ENCODE peak calls at places on chromosome 14, in four cellular contexts. H is hepatocyte; G is CD8-positive, alpha-beta memory T cell; O is aorta. C is an unnamed sample.

GRCh38 chr14:53996041-53996440 is 39.4 kb upstream of the BMP4 start:
- DNase-seq in H (no peak), G (no peak), O (no peak), C (no peak)

GRCh38 chr14:100214768-100215079 is 24.2 kb upstream of the YY1 start:
- DNase-seq in H (no peak), G (no peak), O (no peak), C (no peak)

GRCh38 chr14:53153702-53154112 is 584 bp upstream of the DDHD1 start:
- DNase-seq in H (no peak), G (no peak), O (no peak), C (no peak)

GRCh38 chr14:53934778-53935414 is 21.7 kb downstream of the BMP4 start:
- DNase-seq in H (no peak), G (no peak), O (no peak), C (no peak)

GRCh38 chr14:21476526-21476924 is 234 bp downstream of the RAB2B start:
- DNase-seq in H (peak), G (no peak), O (peak), C (peak)

GRCh38 chr14:81169711-81170103 is 51.1 kb downstream of the GTF2A1 start:
- DNase-seq in H (peak), G (no peak), O (peak), C (no peak)

GRCh38 chr14:79040742-79041249 is 870.6 kb downstream of the NRXN3 start:
- DNase-seq in H (no peak), G (no peak), O (no peak), C (no peak)

GRCh38 chr14:94768521-94769412 is 1.1 kb downstream of the GSC start:
- DNase-seq in H (no peak), G (no peak), O (no peak), C (no peak)

GRCh38 chr14:24189059-24189375 is 401 bp upstream of the IPO4 start:
- DNase-seq in H (no peak), G (no peak), O (no peak), C (no peak)
- H3K27ac ChIP-seq in H (peak), G (peak), O (no peak), C (peak)

DNA sequence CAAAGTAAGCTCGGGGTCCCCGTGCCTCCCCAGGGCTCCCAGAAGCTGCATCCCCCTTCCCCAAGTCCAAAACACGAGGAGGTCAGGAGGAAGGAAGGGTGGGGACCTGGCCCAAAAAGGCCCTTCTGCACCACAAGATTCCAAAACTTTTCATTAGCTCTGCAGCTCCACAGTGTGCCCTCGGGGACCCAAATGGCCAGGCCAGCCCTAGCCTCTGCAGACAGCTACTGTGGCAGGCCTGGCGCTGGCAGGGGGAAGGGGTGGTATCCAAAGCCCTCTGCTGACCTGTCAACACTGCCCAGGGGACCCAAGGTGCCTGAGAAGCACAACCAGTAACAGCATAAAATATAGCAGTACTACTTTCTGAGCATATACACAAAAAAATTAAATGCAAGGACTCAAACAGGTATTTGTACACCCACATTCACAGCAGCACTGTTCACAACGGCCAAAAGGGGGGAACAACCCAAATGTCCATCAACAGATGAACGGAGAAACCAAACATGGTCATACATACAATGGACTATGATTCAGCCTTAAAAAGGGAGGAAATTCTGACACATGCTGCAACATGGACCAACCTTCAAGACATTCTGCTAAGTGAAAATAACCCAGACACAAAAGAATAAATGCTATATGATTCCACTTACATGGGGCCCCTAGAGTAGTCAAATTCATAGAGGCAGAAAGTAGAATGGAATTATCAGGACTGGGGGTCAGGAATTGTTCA is 29.7 kb downstream of the ACTN1 start:
- DNase-seq in H (no peak), G (no peak), O (no peak), C (no peak)
- H3K27ac ChIP-seq in H (peak), G (no peak), O (peak), C (peak)

DNA sequence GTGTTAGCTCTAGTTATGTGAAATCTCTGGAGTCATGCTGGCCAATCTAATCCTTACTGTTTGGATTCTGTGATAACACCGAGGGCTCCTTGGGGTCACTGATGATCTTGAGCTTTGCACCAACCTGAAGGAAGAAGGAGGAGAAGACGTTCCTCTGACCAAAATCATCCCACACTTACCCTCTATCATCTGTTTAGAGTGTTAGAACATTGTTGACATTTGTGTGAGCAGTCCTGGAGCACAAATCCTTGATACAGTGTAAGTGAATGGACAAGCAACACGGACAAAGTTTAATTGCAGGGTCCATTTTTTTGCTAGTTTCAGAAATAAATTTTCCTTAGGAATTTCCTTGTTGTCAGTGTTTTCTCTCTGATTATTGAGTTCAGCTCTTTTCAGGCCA is 181.7 kb downstream of the AKAP6 start:
- DNase-seq in H (no peak), G (no peak), O (no peak), C (no peak)
- H3K27ac ChIP-seq in H (peak), G (no peak), O (peak), C (no peak)

GRCh38 chr14:87994974-87995373 is 2.0 kb upstream of the GALC start:
- DNase-seq in H (peak), G (no peak), O (no peak), C (no peak)
- H3K27ac ChIP-seq in H (peak), G (peak), O (no peak), C (no peak)

GRCh38 chr14:23573384-23573783 is 5.2 kb downstream of the JPH4 start:
- DNase-seq in H (peak), G (no peak), O (no peak), C (no peak)
- H3K27ac ChIP-seq in H (no peak), G (no peak), O (no peak), C (no peak)

DNA sequence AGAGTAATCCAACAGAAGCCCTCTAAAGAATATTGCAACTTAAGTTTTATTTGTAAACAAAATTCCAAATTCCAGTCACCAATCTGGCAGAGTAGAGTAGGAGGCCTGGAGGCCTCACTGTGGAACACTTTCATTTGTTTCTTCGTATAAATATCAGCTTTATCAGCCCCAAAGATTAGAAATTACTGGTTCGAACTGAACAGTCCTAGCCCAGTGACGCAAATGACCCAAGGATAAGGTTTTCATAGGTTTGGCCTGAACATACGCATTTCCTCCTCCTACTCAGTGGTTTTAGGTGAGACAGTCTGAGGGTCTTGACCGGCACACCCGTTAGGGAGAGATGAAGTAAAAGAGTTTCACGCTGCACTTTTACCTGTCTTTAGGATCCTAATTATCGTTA is 1.7 kb downstream of the CDC42BPB start:
- DNase-seq in H (no peak), G (no peak), O (no peak), C (no peak)
- H3K27ac ChIP-seq in H (peak), G (peak), O (no peak), C (no peak)

GRCh38 chr14:96567289-96567899 is 65.2 kb downstream of the PAPOLA start:
- DNase-seq in H (peak), G (no peak), O (no peak), C (no peak)
- H3K27ac ChIP-seq in H (no peak), G (no peak), O (no peak), C (no peak)